ENCODE peak calls at places on chromosome 15, in eight cellular contexts. T is hepatocyte, Y is PC-3, W is neural progenitor cell, O is HCT116, L is OCI-LY7, D is SK-N-SH, A is MM.1S. J is an unnamed sample.

GRCh38 chr15:58147151-58147550 is 9.0 kb downstream of the AQP9 start:
- DNase-seq in T (no peak), Y (no peak), W (no peak), O (no peak), L (no peak), D (no peak), A (no peak), J (no peak)

GRCh38 chr15:75531041-75531450 is 48.1 kb downstream of the PTPN9 start:
- DNase-seq in T (no peak), Y (peak; percentile 29), W (no peak), O (no peak), L (no peak), D (no peak), A (no peak), J (peak; percentile 79)

GRCh38 chr15:48190932-48191573 is 412 bp upstream of the CTXN2 start:
- DNase-seq in T (peak; percentile 90), Y (peak; percentile 63), W (peak; percentile 94), O (no peak), L (peak; percentile 25), D (peak; percentile 27), A (peak; percentile 57), J (peak; percentile 66)

GRCh38 chr15:57384816-57385215 is 8.5 kb downstream of the CGNL1 start:
- DNase-seq in T (no peak), Y (peak; percentile 35), W (no peak), O (no peak), L (no peak), D (no peak), A (no peak), J (peak; percentile 42)

GRCh38 chr15:99925661-99926461 is 192.6 kb upstream of the LYSMD4 start:
- DNase-seq in T (peak; percentile 44), Y (peak; percentile 13), W (peak; percentile 54), O (peak; percentile 35), L (no peak), D (peak; percentile 58), A (peak; percentile 75), J (peak; percentile 29)

GRCh38 chr15:58463815-58464697 is 32.3 kb downstream of the LIPC start:
- DNase-seq in T (no peak), Y (peak; percentile 48), W (no peak), O (no peak), L (peak; percentile 54), D (no peak), A (peak; percentile 97), J (peak; percentile 25)

GRCh38 chr15:69579950-69580618 is 127.5 kb downstream of the RPLP1 start:
- DNase-seq in T (peak; percentile 48), Y (no peak), W (peak; percentile 23), O (no peak), L (no peak), D (no peak), A (no peak), J (no peak)

GRCh38 chr15:62896380-62896866 is 146.1 kb upstream of the TPM1 start:
- DNase-seq in T (no peak), Y (peak; percentile 94), W (no peak), O (peak; percentile 67), L (no peak), D (no peak), A (no peak), J (no peak)

GRCh38 chr15:80518522-80518921 is 114.3 kb downstream of the ARNT2 start:
- DNase-seq in T (no peak), Y (no peak), W (no peak), O (no peak), L (no peak), D (no peak), A (no peak), J (no peak)

GRCh38 chr15:41417418-41417811 is 520 bp downstream of the RTF1 start:
- DNase-seq in T (peak; percentile 65), Y (peak; percentile 8), W (peak; percentile 70), O (no peak), L (peak; percentile 42), D (peak; percentile 76), A (no peak), J (peak; percentile 69)

GRCh38 chr15:60375255-60375809 is 22.5 kb downstream of the ANXA2 start:
- DNase-seq in T (no peak), Y (no peak), W (no peak), O (no peak), L (no peak), D (no peak), A (no peak), J (peak; percentile 33)

GRCh38 chr15:60373745-60374144 is 24.0 kb downstream of the ANXA2 start:
- DNase-seq in T (no peak), Y (no peak), W (no peak), O (no peak), L (no peak), D (no peak), A (no peak), J (peak; percentile 59)

GRCh38 chr15:60374209-60374608 is 23.6 kb downstream of the ANXA2 start:
- DNase-seq in T (no peak), Y (no peak), W (no peak), O (no peak), L (no peak), D (no peak), A (no peak), J (peak; percentile 35)

GRCh38 chr15:60373327-60373726 is 24.5 kb downstream of the ANXA2 start:
- DNase-seq in T (no peak), Y (no peak), W (no peak), O (no peak), L (no peak), D (no peak), A (no peak), J (peak; percentile 47)

GRCh38 chr15:60374628-60375081 is 23.1 kb downstream of the ANXA2 start:
- DNase-seq in T (peak; percentile 90), Y (peak; percentile 97), W (peak; percentile 35), O (peak; percentile 96), L (no peak), D (no peak), A (no peak), J (peak; percentile 97)
- TF ChIP-seq EZH2phosphoT487 in T (no peak), Y (no peak), W (no peak), O (no peak), L (no peak), D (no peak), A (no peak), J (peak; percentile 33)

GRCh38 chr15:67836134-67836455 is 3.8 kb downstream of the RNU6-1 start:
- DNase-seq in T (no peak), Y (no peak), W (peak; percentile 48), O (no peak), L (no peak), D (no peak), A (no peak), J (peak; percentile 50)

GRCh38 chr15:67834593-67835348 is 5.1 kb downstream of the RNU6-1 start:
- DNase-seq in T (no peak), Y (no peak), W (peak; percentile 72), O (no peak), L (no peak), D (no peak), A (no peak), J (no peak)

GRCh38 chr15:67836955-67837354 is 2.9 kb downstream of the RNU6-1 start:
- DNase-seq in T (no peak), Y (no peak), W (no peak), O (no peak), L (no peak), D (no peak), A (no peak), J (no peak)

GRCh38 chr15:67835349-67836133 is 4.3 kb downstream of the RNU6-1 start:
- DNase-seq in T (no peak), Y (no peak), W (peak; percentile 72), O (no peak), L (no peak), D (no peak), A (no peak), J (no peak)

GRCh38 chr15:67836477-67836876 is 3.4 kb downstream of the RNU6-1 start:
- DNase-seq in T (peak; percentile 74), Y (peak; percentile 62), W (peak; percentile 69), O (no peak), L (peak; percentile 73), D (peak; percentile 76), A (peak; percentile 46), J (peak; percentile 65)
- H3K4me1 ChIP-seq in T (peaks cover 40% of the 10 kb centered on the region), Y (peaks cover 16% of the 10 kb centered on the region), W (peaks cover 51% of the 10 kb centered on the region), O (peaks cover 21% of the 10 kb centered on the region), L (peaks cover 73% of the 10 kb centered on the region), D (no peaks in the 10 kb centered on the region), A (peaks cover 9% of the 10 kb centered on the region), J (no peaks in the 10 kb centered on the region)

DNA sequence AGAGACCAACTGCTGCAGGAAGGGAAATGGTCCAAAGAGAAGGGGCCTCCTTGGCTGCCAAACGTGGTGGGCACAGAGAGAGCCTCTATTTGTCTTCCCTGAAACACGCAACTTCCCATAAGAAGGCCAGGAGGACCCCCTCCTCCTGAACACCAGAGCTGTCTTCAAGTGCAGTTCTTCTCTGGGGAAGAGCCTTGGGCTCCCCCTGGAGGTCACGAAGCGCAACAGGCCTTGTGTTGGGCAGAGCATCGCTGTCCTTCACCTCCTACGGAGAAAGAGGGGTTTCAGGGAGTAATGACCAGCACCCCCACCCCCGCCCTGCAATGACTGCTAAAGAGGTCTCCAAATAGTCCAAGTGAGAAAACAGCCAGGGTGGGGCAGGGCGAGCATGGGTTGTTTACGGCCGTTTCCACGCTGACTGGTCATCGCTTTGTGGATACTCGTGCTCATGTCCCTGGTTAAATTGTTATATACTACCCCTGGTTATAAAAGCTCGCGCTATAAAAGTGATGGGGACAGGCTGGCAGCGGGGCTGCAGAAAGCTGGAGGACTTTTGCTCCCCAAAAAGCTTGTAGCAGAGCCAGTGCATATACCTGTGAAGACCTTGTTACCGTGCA is 397.5 kb upstream of the ATP10A start:
- DNase-seq in T (peak; percentile 65), Y (peak; percentile 35), W (peak; percentile 81), O (no peak), L (peak; percentile 51), D (peak; percentile 59), A (no peak), J (peak; percentile 58)
- H3K9me3 ChIP-seq in T (no peaks in the 10 kb centered on the region), Y (no peaks in the 10 kb centered on the region), W (no peaks in the 10 kb centered on the region), O (peaks cover 5% of the 10 kb centered on the region), L (no peaks in the 10 kb centered on the region), D (no peaks in the 10 kb centered on the region), A (no peaks in the 10 kb centered on the region), J (no peaks in the 10 kb centered on the region)

GRCh38 chr15:77001351-77001750 is 6.4 kb downstream of the PSTPIP1 start:
- DNase-seq in T (no peak), Y (no peak), W (no peak), O (no peak), L (no peak), D (no peak), A (no peak), J (no peak)
- TF ChIP-seq EZH2phosphoT487 in T (no peak), Y (no peak), W (no peak), O (no peak), L (no peak), D (no peak), A (no peak), J (no peak)

J was measured in GM23248.